ENCODE peak calls at places on chromosomes 2 and 18, in six cellular contexts. C is Kasumi-1, N is pancreas, L is RPMI8226, T is fibroblast of mammary gland, G is brain microvascular endothelial cell. I is an unnamed sample.

GRCh38 chr18:57569133-57569532 is 17.4 kb downstream of the FECH start:
- DNase-seq in T (no peak), G (no peak), C (no peak), L (no peak), N (no peak), I (no peak)

GRCh38 chr2:140895378-140895777 is 1235.4 kb downstream of the LRP1B start:
- DNase-seq in N (no peak), L (no peak), G (no peak), C (no peak), T (no peak), I (no peak)

GRCh38 chr2:107334311-107334710 is 448.3 kb upstream of the ST6GAL2 start:
- DNase-seq in L (no peak), T (peak), N (no peak), C (no peak), G (no peak), I (no peak)

GRCh38 chr2:64657416-64657815 is 3.7 kb upstream of the SERTAD2 start:
- DNase-seq in L (no peak), T (no peak), G (no peak), N (no peak), C (peak), I (no peak)

GRCh38 chr18:27887711-27888495 is 289.0 kb downstream of the CDH2 start:
- DNase-seq in N (no peak), T (no peak), L (no peak), G (no peak), C (no peak), I (no peak)

GRCh38 chr2:207143474-207144190 is 22.1 kb downstream of the KLF7 start:
- DNase-seq in L (peak), T (peak), C (peak), N (no peak), G (no peak), I (peak)

GRCh38 chr2:161436411-161436810 is 20.3 kb downstream of the TBR1 start:
- DNase-seq in C (no peak), N (no peak), L (no peak), T (peak), G (peak), I (peak)

GRCh38 chr2:176399199-176399598 is 130.0 kb downstream of the MTX2 start:
- DNase-seq in G (no peak), L (no peak), N (no peak), C (no peak), T (no peak), I (no peak)

GRCh38 chr2:152046940-152047339 is 51.9 kb downstream of the CACNB4 start:
- DNase-seq in G (no peak), L (no peak), C (peak), T (no peak), N (no peak), I (no peak)

GRCh38 chr18:32896781-32897547 is 124.1 kb upstream of the KLHL14 start:
- DNase-seq in N (no peak), T (peak), C (no peak), L (no peak), G (no peak), I (peak)

GRCh38 chr2:113754989-113755689 is 1.3 kb downstream of the SLC35F5 start:
- DNase-seq in L (no peak), N (no peak), C (no peak), T (peak), G (no peak), I (peak)

GRCh38 chr2:9336209-9336533 is 87.2 kb downstream of the ITGB1BP1 start:
- DNase-seq in G (peak), T (peak), C (peak), L (no peak), N (no peak), I (no peak)

GRCh38 chr2:241739651-241740050 is 5.2 kb downstream of the D2HGDH start:
- DNase-seq in G (peak), T (peak), C (no peak), L (no peak), N (no peak), I (peak)

GRCh38 chr2:157866202-157866601 is 9.9 kb downstream of the ACVR1 start:
- DNase-seq in L (no peak), N (no peak), G (peak), C (no peak), T (peak), I (peak)

GRCh38 chr2:46010925-46011490 is 286.2 kb upstream of the EPAS1 start:
- DNase-seq in T (peak), C (peak), L (peak), G (no peak), N (no peak), I (peak)